ENCODE peak calls at places on chromosomes 13 and 19, in seven cellular contexts. T, B, D, P, U, N and G are unnamed samples.

GRCh38 chr19:7932276-7932929 is 6.5 kb upstream of the CTXN1 start:
- DNase-seq in T (no peak), N (no peak), U (no peak), D (no peak), B (no peak), P (no peak), G (no peak)

GRCh38 chr19:4075373-4075772 is 8.7 kb upstream of the ZBTB7A start:
- DNase-seq in D (no peak), B (no peak), T (no peak), U (no peak), N (no peak), P (no peak), G (no peak)

GRCh38 chr19:29702161-29702957 is 12.7 kb downstream of the C19orf12 start:
- DNase-seq in U (no peak), P (no peak), T (no peak), D (no peak), N (no peak), B (no peak), G (no peak)

GRCh38 chr13:60448907-60449510 is 52.0 kb downstream of the TDRD3 start:
- DNase-seq in T (no peak), D (no peak), N (no peak), U (peak), B (peak), P (peak), G (peak)

GRCh38 chr13:27635256-27635655 is 13.6 kb downstream of the POLR1D start:
- DNase-seq in N (no peak), B (no peak), T (no peak), U (no peak), P (no peak), D (no peak), G (no peak)

GRCh38 chr19:33301011-33301899 is 1.1 kb downstream of the CEBPA start:
- DNase-seq in P (no peak), U (no peak), D (no peak), T (no peak), N (no peak), B (no peak), G (no peak)

GRCh38 chr13:66329988-66330429 is 900.1 kb downstream of the PCDH9 start:
- DNase-seq in T (peak), U (no peak), D (no peak), P (peak), B (no peak), N (no peak), G (no peak)

GRCh38 chr19:48284891-48285290 is 15.0 kb downstream of the ZNF114 start:
- DNase-seq in D (no peak), T (no peak), N (no peak), B (no peak), P (no peak), U (no peak), G (no peak)